ENCODE peak calls at places on chromosomes 16 and 17, in ten cellular contexts. X is stimulated activated CD4-positive, alpha-beta T cell treated with anti-CD3 and anti-CD28 coated beads, Interleukin-1b, Interleukin-23, amount 100 ng/mL, for 24 hours; V is lower leg skin; U is kidney; J is NT2/D1; A is AG20443; T is right atrium auricular region; W is A549; E is astrocyte of the cerebellum; R is activated naive CD8-positive, alpha-beta T cell treated with anti-CD3 and anti-CD28 coated beads for 36 hours. B is an unnamed sample.

GRCh38 chr17:64200080-64201042 is 62.7 kb downstream of the TEX2 start:
- DNase-seq in X (no peak), V (no peak), U (no peak), J (no peak), A (peak), T (no peak), W (no peak), E (peak), R (peak), B (no peak)

GRCh38 chr17:76440722-76441362 is 12.1 kb downstream of the UBE2O start:
- DNase-seq in X (no peak), V (no peak), U (no peak), J (no peak), A (no peak), T (no peak), W (no peak), E (no peak), R (no peak), B (no peak)

GRCh38 chr16:4506450-4506849 is 30.3 kb downstream of the HMOX2 start:
- DNase-seq in X (no peak), V (peak), U (no peak), J (peak), A (peak), T (no peak), W (peak), E (peak), R (peak), B (peak)

GRCh38 chr17:78375401-78376079 is 2.9 kb upstream of the PGS1 start:
- DNase-seq in X (no peak), V (no peak), U (no peak), J (no peak), A (peak), T (no peak), W (no peak), E (peak), R (no peak), B (no peak)

GRCh38 chr16:83701494-83701893 is 106.3 kb upstream of the HSBP1 start:
- DNase-seq in X (no peak), V (no peak), U (no peak), J (peak), A (peak), T (no peak), W (no peak), E (peak), R (no peak), B (no peak)

GRCh38 chr16:83606486-83607030 is 201.2 kb upstream of the HSBP1 start:
- DNase-seq in X (no peak), V (no peak), U (no peak), J (no peak), A (no peak), T (peak), W (peak), E (no peak), R (no peak), B (no peak)

GRCh38 chr17:81871387-81872120 is 417 bp upstream of the ARHGDIA start:
- DNase-seq in X (peak), V (peak), U (peak), J (peak), A (peak), T (peak), W (peak), E (no peak), R (peak), B (peak)

GRCh38 chr17:40915721-40916256 is 21.7 kb downstream of the KRT23 start:
- DNase-seq in X (no peak), V (no peak), U (no peak), J (no peak), A (peak), T (no peak), W (no peak), E (no peak), R (no peak), B (peak)

B was measured in GM13976.